ENCODE peak calls at places on chromosomes 3 and 15, in five cellular contexts. T is IMR-90; Y is NCI-H2081; E is epithelial cell of proximal tubule; P is CD4-positive, alpha-beta memory T cell. U is an unnamed sample.

GRCh38 chr15:34984884-34985630 is 3.0 kb downstream of the ZNF770 start:
- DNase-seq in T (peak), Y (no peak), E (peak), P (no peak), U (no peak)

GRCh38 chr15:49915822-49916221 is 203.2 kb downstream of the ATP8B4 start:
- DNase-seq in T (no peak), Y (no peak), E (no peak), P (no peak), U (no peak)

GRCh38 chr3:12187448-12188327 is 29.0 kb upstream of the TIMP4 start:
- DNase-seq in T (peak), Y (no peak), E (no peak), P (peak), U (no peak)

GRCh38 chr3:133928903-133929607 is 33.4 kb upstream of the RAB6B start:
- DNase-seq in T (no peak), Y (no peak), E (no peak), P (no peak), U (no peak)

GRCh38 chr3:120144267-120144666 is 50.0 kb upstream of the GSK3B start:
- DNase-seq in T (peak), Y (no peak), E (peak), P (no peak), U (no peak)

GRCh38 chr3:141030296-141030695 is 20.9 kb upstream of the SPSB4 start:
- DNase-seq in T (no peak), Y (no peak), E (no peak), P (no peak), U (no peak)

GRCh38 chr3:77693147-77693546 is 653.2 kb downstream of the ROBO2 start:
- DNase-seq in T (no peak), Y (peak), E (no peak), P (no peak), U (no peak)

GRCh38 chr3:53862241-53862640 is 15.9 kb downstream of the IL17RB start:
- DNase-seq in T (no peak), Y (no peak), E (no peak), P (no peak), U (no peak)

GRCh38 chr15:72235298-72235697 is 4.3 kb upstream of the PKM start:
- DNase-seq in T (no peak), Y (no peak), E (no peak), P (no peak), U (no peak)

GRCh38 chr15:63942486-63943365 is 103.6 kb downstream of the DAPK2 start:
- DNase-seq in T (no peak), Y (no peak), E (no peak), P (no peak), U (no peak)

U was measured in CD4-positive, CD25-positive, alpha-beta regulatory T cell.